ENCODE peak calls at places on chromosomes 12 and 14, in eight cellular contexts. One of them, this sample, is unnamed.

GRCh38 chr14:81315344-81315743 is 84.8 kb downstream of the STON2 start:
- DNase-seq in AG09309: no peak
- DNase-seq in neural progenitor cell: peak
- DNase-seq in brain microvascular endothelial cell: no peak
- DNase-seq in ascending aorta: no peak
- DNase-seq in lower leg skin: no peak
- DNase-seq in CD8-positive, alpha-beta T cell: no peak
- DNase-seq in heart left ventricle: no peak
- DNase-seq in this sample: no peak

GRCh38 chr14:21913759-21914158 is 240.1 kb upstream of the OR4E1 start:
- DNase-seq in ascending aorta: peak
- DNase-seq in heart left ventricle: no peak
- DNase-seq in AG09309: no peak
- DNase-seq in neural progenitor cell: peak
- DNase-seq in CD8-positive, alpha-beta T cell: peak
- DNase-seq in lower leg skin: peak
- DNase-seq in brain microvascular endothelial cell: peak
- DNase-seq in this sample: peak

GRCh38 chr14:28780843-28781503 is 14.4 kb downstream of the FOXG1 start:
- DNase-seq in AG09309: no peak
- DNase-seq in brain microvascular endothelial cell: no peak
- DNase-seq in neural progenitor cell: peak
- DNase-seq in CD8-positive, alpha-beta T cell: no peak
- DNase-seq in ascending aorta: no peak
- DNase-seq in heart left ventricle: no peak
- DNase-seq in lower leg skin: no peak
- DNase-seq in this sample: no peak

GRCh38 chr14:38824691-38825090 is 278.3 kb downstream of the SEC23A start:
- DNase-seq in heart left ventricle: no peak
- DNase-seq in CD8-positive, alpha-beta T cell: no peak
- DNase-seq in brain microvascular endothelial cell: no peak
- DNase-seq in ascending aorta: no peak
- DNase-seq in lower leg skin: no peak
- DNase-seq in AG09309: no peak
- DNase-seq in neural progenitor cell: no peak
- DNase-seq in this sample: peak

GRCh38 chr14:96263347-96264199 is 7.6 kb downstream of the BDKRB1 start:
- DNase-seq in AG09309: no peak
- DNase-seq in neural progenitor cell: no peak
- DNase-seq in CD8-positive, alpha-beta T cell: no peak
- DNase-seq in brain microvascular endothelial cell: no peak
- DNase-seq in lower leg skin: no peak
- DNase-seq in heart left ventricle: no peak
- DNase-seq in ascending aorta: no peak
- DNase-seq in this sample: no peak

GRCh38 chr12:49272790-49273725 is 8.2 kb downstream of the TUBA1C start:
- DNase-seq in lower leg skin: no peak
- DNase-seq in CD8-positive, alpha-beta T cell: no peak
- DNase-seq in brain microvascular endothelial cell: no peak
- DNase-seq in ascending aorta: no peak
- DNase-seq in AG09309: no peak
- DNase-seq in neural progenitor cell: no peak
- DNase-seq in heart left ventricle: no peak
- DNase-seq in this sample: no peak

GRCh38 chr12:2801044-2801783 is 6.4 kb downstream of the FKBP4 start:
- DNase-seq in neural progenitor cell: no peak
- DNase-seq in lower leg skin: no peak
- DNase-seq in brain microvascular endothelial cell: no peak
- DNase-seq in heart left ventricle: no peak
- DNase-seq in CD8-positive, alpha-beta T cell: no peak
- DNase-seq in AG09309: no peak
- DNase-seq in ascending aorta: no peak
- DNase-seq in this sample: no peak

GRCh38 chr12:49365542-49365941 is 1.7 kb upstream of the SPATS2 start:
- DNase-seq in CD8-positive, alpha-beta T cell: no peak
- DNase-seq in ascending aorta: no peak
- DNase-seq in AG09309: no peak
- DNase-seq in neural progenitor cell: no peak
- DNase-seq in brain microvascular endothelial cell: peak
- DNase-seq in lower leg skin: no peak
- DNase-seq in heart left ventricle: no peak
- DNase-seq in this sample: peak

GRCh38 chr12:586318-587071 is 76.8 kb downstream of the NINJ2 start:
- DNase-seq in ascending aorta: peak
- DNase-seq in heart left ventricle: no peak
- DNase-seq in CD8-positive, alpha-beta T cell: no peak
- DNase-seq in AG09309: no peak
- DNase-seq in lower leg skin: no peak
- DNase-seq in brain microvascular endothelial cell: no peak
- DNase-seq in neural progenitor cell: no peak
- DNase-seq in this sample: no peak

GRCh38 chr12:80320121-80320678 is 123.8 kb upstream of the PTPRQ start:
- DNase-seq in lower leg skin: no peak
- DNase-seq in AG09309: no peak
- DNase-seq in neural progenitor cell: no peak
- DNase-seq in brain microvascular endothelial cell: no peak
- DNase-seq in CD8-positive, alpha-beta T cell: no peak
- DNase-seq in ascending aorta: no peak
- DNase-seq in heart left ventricle: no peak
- DNase-seq in this sample: no peak

GRCh38 chr12:106217706-106218105 is 30.1 kb downstream of the CKAP4 start:
- DNase-seq in brain microvascular endothelial cell: no peak
- DNase-seq in heart left ventricle: no peak
- DNase-seq in ascending aorta: no peak
- DNase-seq in lower leg skin: no peak
- DNase-seq in CD8-positive, alpha-beta T cell: no peak
- DNase-seq in AG09309: no peak
- DNase-seq in neural progenitor cell: no peak
- DNase-seq in this sample: no peak

GRCh38 chr14:37145395-37145794 is 27.0 kb downstream of the SLC25A21 start:
- DNase-seq in CD8-positive, alpha-beta T cell: no peak
- DNase-seq in heart left ventricle: no peak
- DNase-seq in brain microvascular endothelial cell: no peak
- DNase-seq in neural progenitor cell: no peak
- DNase-seq in ascending aorta: no peak
- DNase-seq in lower leg skin: no peak
- DNase-seq in AG09309: no peak
- DNase-seq in this sample: peak

GRCh38 chr12:54958048-54958658 is 26.4 kb downstream of the TESPA1 start:
- DNase-seq in neural progenitor cell: peak
- DNase-seq in lower leg skin: no peak
- DNase-seq in heart left ventricle: no peak
- DNase-seq in ascending aorta: no peak
- DNase-seq in AG09309: peak
- DNase-seq in brain microvascular endothelial cell: peak
- DNase-seq in CD8-positive, alpha-beta T cell: peak
- DNase-seq in this sample: peak

GRCh38 chr14:72892879-72893635 is 844 bp downstream of the DPF3 start:
- DNase-seq in AG09309: no peak
- DNase-seq in neural progenitor cell: peak
- DNase-seq in ascending aorta: no peak
- DNase-seq in heart left ventricle: peak
- DNase-seq in CD8-positive, alpha-beta T cell: peak
- DNase-seq in lower leg skin: no peak
- DNase-seq in brain microvascular endothelial cell: no peak
- DNase-seq in this sample: no peak

GRCh38 chr14:106605548-106606448 is 1079.4 kb downstream of the TMEM121 start:
- DNase-seq in heart left ventricle: peak
- DNase-seq in brain microvascular endothelial cell: no peak
- DNase-seq in lower leg skin: no peak
- DNase-seq in AG09309: no peak
- DNase-seq in ascending aorta: no peak
- DNase-seq in CD8-positive, alpha-beta T cell: peak
- DNase-seq in neural progenitor cell: no peak
- DNase-seq in this sample: no peak

GRCh38 chr12:19105468-19105867 is 24.1 kb upstream of the PLEKHA5 start:
- DNase-seq in CD8-positive, alpha-beta T cell: no peak
- DNase-seq in AG09309: no peak
- DNase-seq in ascending aorta: no peak
- DNase-seq in lower leg skin: no peak
- DNase-seq in heart left ventricle: no peak
- DNase-seq in neural progenitor cell: no peak
- DNase-seq in brain microvascular endothelial cell: no peak
- DNase-seq in this sample: no peak

GRCh38 chr12:19110541-19110940 is 19.0 kb upstream of the PLEKHA5 start:
- DNase-seq in brain microvascular endothelial cell: peak
- DNase-seq in heart left ventricle: no peak
- DNase-seq in neural progenitor cell: no peak
- DNase-seq in CD8-positive, alpha-beta T cell: no peak
- DNase-seq in ascending aorta: no peak
- DNase-seq in lower leg skin: no peak
- DNase-seq in AG09309: no peak
- DNase-seq in this sample: no peak

GRCh38 chr12:19113464-19113863 is 16.1 kb upstream of the PLEKHA5 start:
- DNase-seq in AG09309: no peak
- DNase-seq in ascending aorta: no peak
- DNase-seq in CD8-positive, alpha-beta T cell: no peak
- DNase-seq in heart left ventricle: no peak
- DNase-seq in brain microvascular endothelial cell: no peak
- DNase-seq in lower leg skin: no peak
- DNase-seq in neural progenitor cell: no peak
- DNase-seq in this sample: no peak

DNA sequence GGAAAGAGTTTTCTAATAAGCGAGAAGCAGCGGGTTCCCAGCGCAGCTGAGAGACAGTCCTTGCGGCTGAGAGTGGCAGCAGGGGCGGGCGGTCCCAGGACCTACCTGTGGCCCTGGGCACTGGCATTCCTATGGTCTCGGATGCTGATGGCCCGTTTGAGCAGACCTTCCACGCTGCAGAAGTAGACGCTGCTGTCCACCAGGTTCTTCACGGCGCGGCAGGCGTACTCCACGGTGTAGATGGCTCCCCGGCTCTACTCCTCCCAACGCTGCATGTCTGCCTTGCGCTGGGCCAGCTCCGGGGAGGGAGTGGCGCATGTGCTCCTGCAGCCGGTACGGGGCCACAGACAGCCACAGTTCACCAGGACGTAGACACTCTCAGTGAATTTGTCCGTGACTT is 21.8 kb upstream of the PLEKHA5 start:
- DNase-seq in lower leg skin: no peak
- DNase-seq in neural progenitor cell: no peak
- DNase-seq in CD8-positive, alpha-beta T cell: no peak
- DNase-seq in ascending aorta: no peak
- DNase-seq in AG09309: no peak
- DNase-seq in brain microvascular endothelial cell: no peak
- DNase-seq in heart left ventricle: no peak
- DNase-seq in this sample: no peak
- TF ChIP-seq CTCF in lower leg skin: no peak
- TF ChIP-seq CTCF in neural progenitor cell: no peak
- TF ChIP-seq CTCF in CD8-positive, alpha-beta T cell: no peak
- TF ChIP-seq CTCF in ascending aorta: no peak
- TF ChIP-seq CTCF in AG09309: no peak
- TF ChIP-seq CTCF in brain microvascular endothelial cell: no peak
- TF ChIP-seq CTCF in heart left ventricle: no peak
- TF ChIP-seq CTCF in this sample: no peak

DNA sequence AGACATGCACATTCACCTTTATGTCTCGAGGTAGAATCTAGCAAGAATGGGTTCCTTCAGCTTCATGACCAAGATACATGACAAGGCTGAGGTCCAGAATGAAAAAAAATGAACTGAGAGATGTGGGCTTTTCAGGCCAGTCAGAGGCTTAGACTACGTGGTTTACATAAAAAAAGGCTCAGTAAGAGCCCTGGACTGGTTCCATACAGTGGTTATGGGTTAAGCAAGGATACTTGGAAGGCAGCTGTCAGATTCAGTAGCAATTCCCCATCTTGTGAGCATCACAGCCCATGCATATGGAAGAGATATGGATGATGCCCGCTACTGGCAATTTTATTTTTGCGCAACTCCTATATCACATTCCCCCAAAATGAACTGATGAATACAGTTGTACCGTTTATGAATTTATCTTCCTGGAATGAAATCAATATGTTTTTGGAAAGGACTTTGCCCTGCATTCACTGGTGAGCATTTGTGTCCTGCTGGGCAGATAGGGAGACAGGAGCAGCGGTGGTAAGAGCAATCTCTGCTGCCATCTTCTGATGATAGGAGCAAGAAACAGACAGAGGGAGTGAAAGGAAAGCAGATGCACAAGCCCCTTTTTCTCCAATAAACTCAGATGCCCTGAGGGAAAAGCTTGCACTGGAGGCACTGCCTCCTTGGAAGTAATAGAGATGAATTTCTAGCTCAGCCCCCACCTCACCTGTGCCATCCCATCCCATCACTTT is 280.4 kb downstream of the GALC start:
- DNase-seq in brain microvascular endothelial cell: no peak
- DNase-seq in heart left ventricle: no peak
- DNase-seq in ascending aorta: no peak
- DNase-seq in neural progenitor cell: peak
- DNase-seq in lower leg skin: no peak
- DNase-seq in AG09309: no peak
- DNase-seq in CD8-positive, alpha-beta T cell: no peak
- DNase-seq in this sample: no peak
- TF ChIP-seq CTCF in brain microvascular endothelial cell: no peak
- TF ChIP-seq CTCF in heart left ventricle: no peak
- TF ChIP-seq CTCF in ascending aorta: no peak
- TF ChIP-seq CTCF in neural progenitor cell: peak
- TF ChIP-seq CTCF in lower leg skin: no peak
- TF ChIP-seq CTCF in AG09309: no peak
- TF ChIP-seq CTCF in CD8-positive, alpha-beta T cell: no peak
- TF ChIP-seq CTCF in this sample: no peak

DNA sequence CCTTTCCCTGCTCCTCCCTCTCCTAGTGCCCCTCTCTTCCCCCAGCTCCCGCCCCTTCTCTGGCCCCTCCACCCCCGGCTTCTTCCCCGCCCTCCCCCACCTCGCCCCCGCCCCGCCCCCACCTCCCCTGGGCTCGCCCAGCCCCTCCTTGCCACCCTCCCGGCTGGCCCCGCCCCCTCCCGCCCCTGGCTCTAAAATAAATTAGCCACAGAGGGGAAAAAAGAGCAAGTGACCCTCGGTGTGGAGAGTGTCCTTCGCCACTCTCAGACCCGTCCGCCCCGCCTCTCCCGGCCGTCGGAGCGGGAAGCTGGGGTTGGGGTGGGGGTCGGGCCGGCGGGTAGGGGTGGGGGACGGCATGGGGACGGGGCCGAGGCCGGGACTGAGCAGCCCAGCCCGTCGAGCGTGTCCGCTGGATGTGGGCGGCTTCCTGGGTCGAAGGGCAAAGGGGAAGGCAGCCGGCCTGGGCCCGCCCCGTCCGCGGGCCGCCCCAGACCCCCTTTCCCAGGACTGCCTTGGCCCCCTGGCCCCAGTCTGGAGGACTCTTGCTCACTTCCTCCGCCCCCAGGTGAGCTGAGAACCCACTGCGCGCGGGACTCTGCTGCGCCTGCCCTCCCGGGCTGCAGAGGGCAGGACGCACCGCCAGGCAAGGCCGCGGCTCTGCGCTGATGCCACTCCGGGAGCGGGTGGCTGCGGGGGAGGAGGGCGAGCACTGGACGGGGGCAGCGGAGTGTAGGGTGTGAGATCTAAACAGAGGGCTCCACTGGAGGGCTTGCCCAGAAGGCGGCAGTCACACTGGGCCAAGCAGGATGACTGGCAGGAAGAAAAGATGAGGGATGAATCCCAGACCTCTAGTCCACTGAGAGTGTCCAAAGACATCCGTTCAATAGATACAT is 571 bp upstream of the FIGNL2 start:
- DNase-seq in brain microvascular endothelial cell: no peak
- DNase-seq in neural progenitor cell: peak
- DNase-seq in lower leg skin: no peak
- DNase-seq in AG09309: no peak
- DNase-seq in ascending aorta: no peak
- DNase-seq in CD8-positive, alpha-beta T cell: no peak
- DNase-seq in heart left ventricle: no peak
- DNase-seq in this sample: no peak
- TF ChIP-seq CTCF in brain microvascular endothelial cell: no peak
- TF ChIP-seq CTCF in neural progenitor cell: peak
- TF ChIP-seq CTCF in lower leg skin: no peak
- TF ChIP-seq CTCF in AG09309: no peak
- TF ChIP-seq CTCF in ascending aorta: no peak
- TF ChIP-seq CTCF in CD8-positive, alpha-beta T cell: no peak
- TF ChIP-seq CTCF in heart left ventricle: no peak
- TF ChIP-seq CTCF in this sample: no peak

GRCh38 chr12:111327474-111327873 is 41.4 kb downstream of the PHETA1 start:
- DNase-seq in lower leg skin: no peak
- DNase-seq in neural progenitor cell: no peak
- DNase-seq in ascending aorta: no peak
- DNase-seq in AG09309: no peak
- DNase-seq in CD8-positive, alpha-beta T cell: no peak
- DNase-seq in brain microvascular endothelial cell: no peak
- DNase-seq in heart left ventricle: no peak
- DNase-seq in this sample: no peak
- TF ChIP-seq CTCF in lower leg skin: no peak
- TF ChIP-seq CTCF in neural progenitor cell: no peak
- TF ChIP-seq CTCF in ascending aorta: no peak
- TF ChIP-seq CTCF in AG09309: no peak
- TF ChIP-seq CTCF in CD8-positive, alpha-beta T cell: no peak
- TF ChIP-seq CTCF in brain microvascular endothelial cell: no peak
- TF ChIP-seq CTCF in heart left ventricle: no peak
- TF ChIP-seq CTCF in this sample: peak